ENCODE peak calls at places on chromosomes 3 and 15, in four cellular contexts. F, J, N and X are unnamed samples.

GRCh38 chr15:66744610-66745279 is 42.7 kb downstream of the SMAD6 start:
- DNase-seq in N (no peak), J (no peak), F (no peak), X (no peak)

GRCh38 chr3:72891053-72891855 is 3.4 kb downstream of the GXYLT2 start:
- DNase-seq in J (peak), F (no peak), N (peak), X (no peak)

GRCh38 chr3:195394700-195395099 is 48.1 kb downstream of the ACAP2 start:
- DNase-seq in J (peak), N (no peak), F (no peak), X (no peak)

GRCh38 chr3:16401273-16401672 is 112.2 kb downstream of the RFTN1 start:
- DNase-seq in F (no peak), N (no peak), J (no peak), X (no peak)

GRCh38 chr3:65508743-65509422 is 529.8 kb downstream of the MAGI1 start:
- DNase-seq in F (no peak), J (no peak), N (no peak), X (no peak)

GRCh38 chr15:73686781-73687256 is 2.6 kb downstream of the CD276 start:
- DNase-seq in J (peak), F (no peak), N (no peak), X (no peak)

GRCh38 chr15:63050737-63051700 is 8.5 kb downstream of the TPM1 start:
- DNase-seq in J (peak), F (no peak), N (no peak), X (peak)

GRCh38 chr3:30253832-30254231 is 352.6 kb upstream of the TGFBR2 start:
- DNase-seq in F (no peak), N (no peak), J (no peak), X (no peak)

GRCh38 chr3:168870892-168871291 is 775.2 kb upstream of the GOLIM4 start:
- DNase-seq in N (no peak), J (no peak), F (no peak), X (no peak)

GRCh38 chr3:195537995-195538394 is 5.1 kb downstream of the PPP1R2 start:
- DNase-seq in N (no peak), J (no peak), F (no peak), X (no peak)

GRCh38 chr15:31347067-31347975 is 20.7 kb downstream of the KLF13 start:
- DNase-seq in J (no peak), N (no peak), F (no peak), X (no peak)

GRCh38 chr3:183394150-183394549 is 34.3 kb downstream of the MCF2L2 start:
- DNase-seq in F (no peak), N (no peak), J (no peak), X (no peak)

GRCh38 chr15:69820819-69821218 is 276.9 kb downstream of the TLE3 start:
- DNase-seq in N (no peak), F (no peak), J (peak), X (no peak)

GRCh38 chr3:1394188-1394587 is 301.4 kb downstream of the CNTN6 start:
- DNase-seq in N (no peak), F (no peak), J (no peak), X (no peak)

GRCh38 chr3:55468251-55468650 is 18.9 kb downstream of the WNT5A start:
- DNase-seq in N (no peak), F (no peak), J (peak), X (no peak)

GRCh38 chr3:139302084-139302800 is 41.6 kb upstream of the MRPS22 start:
- DNase-seq in J (peak), N (peak), F (no peak), X (no peak)

GRCh38 chr3:5136619-5137429 is 14.7 kb downstream of the ARL8B start:
- DNase-seq in N (no peak), F (no peak), J (peak), X (no peak)

GRCh38 chr15:33330931-33331330 is 20.2 kb downstream of the RYR3 start:
- DNase-seq in F (no peak), J (no peak), N (no peak), X (no peak)

GRCh38 chr3:9678493-9678892 is 25.1 kb upstream of the CPNE9 start:
- DNase-seq in N (no peak), F (no peak), J (no peak), X (no peak)

GRCh38 chr15:63291507-63291906 is 14.1 kb downstream of the APH1B start:
- DNase-seq in N (no peak), J (peak), F (no peak), X (no peak)

GRCh38 chr3:10017636-10018292 is 8.5 kb upstream of the FANCD2 start:
- DNase-seq in N (no peak), F (no peak), J (peak), X (no peak)

GRCh38 chr3:12138044-12138443 is 20.7 kb downstream of the TIMP4 start:
- DNase-seq in N (no peak), F (peak), J (peak), X (peak)

GRCh38 chr15:40932146-40932545 is 3.0 kb downstream of the DLL4 start:
- DNase-seq in F (no peak), N (no peak), J (no peak), X (no peak)

GRCh38 chr3:149188494-149188893 is 33.1 kb downstream of the CP start:
- DNase-seq in F (no peak), N (no peak), J (no peak), X (no peak)

GRCh38 chr3:55203006-55203405 is 275.1 kb upstream of the LRTM1 start:
- DNase-seq in N (no peak), J (peak), F (no peak), X (no peak)

GRCh38 chr3:191329654-191330308 is 545 bp downstream of the UTS2B start:
- DNase-seq in J (peak), N (peak), F (peak), X (no peak)

GRCh38 chr15:89406756-89407650 is 72.4 kb upstream of the POLG start:
- DNase-seq in F (no peak), N (no peak), J (no peak), X (no peak)

GRCh38 chr3:169759256-169759655 is 5.6 kb downstream of the TERC start:
- DNase-seq in N (no peak), F (no peak), J (peak), X (no peak)

GRCh38 chr15:65180167-65180566 is 5.0 kb downstream of the CLPX start:
- DNase-seq in F (no peak), J (no peak), N (no peak), X (no peak)
- TF ChIP-seq CTCF in F (no peak), J (no peak), N (no peak), X (no peak)

DNA sequence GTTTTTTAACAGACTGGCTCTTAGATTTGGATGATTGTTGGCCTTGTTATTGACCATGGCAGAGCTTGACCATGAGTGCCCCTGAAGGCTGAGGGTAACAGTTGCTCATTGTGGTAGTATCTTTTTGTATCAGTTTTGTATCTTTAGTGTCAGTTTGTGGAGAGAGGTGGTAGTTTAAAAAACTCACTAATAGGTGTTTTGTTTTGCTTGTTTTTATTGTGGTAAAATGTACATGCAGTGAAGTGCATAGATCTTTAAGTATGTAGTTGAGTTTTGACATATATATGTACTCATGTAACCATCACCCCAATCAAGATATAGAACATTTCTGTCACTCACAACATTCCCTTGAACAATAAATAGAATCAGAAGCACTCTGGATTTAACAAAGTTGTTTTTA is 9.8 kb downstream of the GMPS start:
- DNase-seq in N (no peak), J (no peak), F (no peak), X (no peak)
- H3K4me3 ChIP-seq in N (no peak), J (no peak), F (no peak), X (no peak)

DNA sequence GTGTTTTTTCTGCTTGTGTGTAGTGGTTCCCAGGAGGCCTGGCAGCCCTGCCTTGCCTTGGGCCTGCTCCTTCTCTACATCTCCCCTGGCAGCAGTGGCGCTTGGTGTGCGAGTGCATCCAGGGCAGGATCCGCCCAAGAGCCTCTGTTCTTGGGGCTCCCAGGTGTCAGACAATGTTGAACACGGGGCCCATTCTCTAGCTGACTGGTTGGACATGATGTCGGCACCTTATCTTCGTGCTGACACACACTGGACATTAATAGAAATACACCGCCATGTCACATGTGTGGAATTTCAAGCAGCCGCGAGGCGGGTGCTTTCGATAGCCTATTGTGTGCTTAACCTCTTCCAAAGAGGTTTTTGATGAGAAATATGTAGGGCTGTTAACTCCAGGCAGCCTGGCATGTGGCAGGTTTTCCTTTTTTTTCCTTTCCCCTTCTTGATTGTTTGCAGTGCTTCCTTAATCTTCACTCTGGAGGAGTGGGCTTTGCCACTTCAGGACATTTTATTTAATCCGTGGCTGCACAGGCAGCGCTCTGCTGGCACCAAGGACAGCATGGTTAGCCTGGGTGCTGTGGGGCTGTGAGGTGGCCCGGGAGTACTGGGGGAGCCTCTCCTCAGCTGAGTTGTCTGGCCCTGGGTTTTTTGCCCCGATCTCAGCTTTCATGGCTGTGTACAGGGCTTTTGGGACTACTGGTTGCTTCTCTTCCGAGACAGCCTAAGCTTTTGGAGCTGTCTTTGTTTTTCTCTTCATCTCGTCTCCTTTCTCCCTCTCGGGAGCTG is 42.5 kb downstream of the CHCHD6 start:
- DNase-seq in J (peak), F (peak), N (no peak), X (no peak)
- TF ChIP-seq CTCF in J (peak), F (no peak), N (no peak), X (no peak)

GRCh38 chr3:50229490-50229889 is 6.5 kb upstream of the GNAI2 start:
- DNase-seq in J (no peak), F (no peak), N (no peak), X (no peak)

GRCh38 chr3:50233176-50233575 is 2.8 kb upstream of the GNAI2 start:
- DNase-seq in N (no peak), J (no peak), F (no peak), X (no peak)

GRCh38 chr3:50230106-50230832 is 5.7 kb upstream of the GNAI2 start:
- DNase-seq in J (no peak), F (no peak), N (no peak), X (no peak)

GRCh38 chr3:50231581-50231980 is 4.4 kb upstream of the GNAI2 start:
- DNase-seq in F (no peak), N (no peak), J (no peak), X (no peak)

DNA sequence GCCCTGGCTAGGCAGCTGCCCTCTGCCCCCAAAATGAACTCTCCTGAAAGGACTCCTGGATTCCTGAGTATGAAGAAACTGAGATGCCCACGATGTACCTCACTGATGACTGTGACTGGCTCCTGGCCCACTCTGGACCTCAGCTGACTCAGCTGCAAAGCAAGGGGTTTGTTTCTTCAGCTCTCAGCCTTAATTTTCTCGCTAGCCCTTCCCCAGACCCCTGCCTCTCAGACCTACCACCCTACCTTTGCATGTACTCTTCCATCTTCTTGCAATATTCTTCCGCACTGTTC is 5.2 kb upstream of the GNAI2 start:
- DNase-seq in J (no peak), F (no peak), N (no peak), X (no peak)
- H3K4me3 ChIP-seq in J (no peak), F (no peak), N (no peak), X (no peak)

DNA sequence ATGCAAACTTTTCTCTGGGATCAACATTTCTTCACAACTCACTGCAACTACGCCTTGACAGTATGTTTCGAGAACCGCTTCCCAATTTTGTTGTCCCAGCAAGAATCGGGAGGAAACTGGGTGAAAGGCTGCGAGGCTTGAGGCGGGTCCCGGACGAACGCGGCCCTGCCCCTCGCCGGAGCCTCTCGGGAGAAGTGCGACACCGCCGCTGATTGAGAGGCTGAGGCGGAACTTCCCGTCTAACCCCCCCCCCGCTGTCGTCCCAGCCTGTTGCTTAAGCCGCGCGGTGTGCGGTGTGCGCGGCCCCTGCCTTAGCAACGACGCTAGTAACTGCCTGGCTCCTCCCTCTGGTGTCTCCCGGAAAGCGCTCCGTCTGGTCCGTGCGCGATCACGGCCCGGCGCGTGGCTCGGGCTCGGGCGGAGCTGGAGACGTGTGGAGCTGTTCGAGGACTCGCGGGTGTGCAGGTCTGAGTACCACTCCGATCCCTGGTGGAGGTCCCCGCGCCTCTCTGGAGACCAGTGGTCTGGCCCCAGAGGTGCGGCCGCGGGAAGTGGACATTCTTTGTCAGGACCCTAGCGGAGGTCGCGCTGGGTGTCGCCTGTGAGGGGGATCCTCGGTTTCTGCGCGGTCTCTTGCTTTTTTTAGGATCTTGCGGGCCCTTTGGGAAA is at the start of the genes DTWD1 and FAM227B:
- DNase-seq in N (peak), F (peak), J (peak), X (peak)
- TF ChIP-seq CTCF in N (peak), F (no peak), J (no peak), X (no peak)

GRCh38 chr3:164912916-164913315 is 165.4 kb downstream of the SI start:
- DNase-seq in J (no peak), N (no peak), F (no peak), X (no peak)
- H3K4me3 ChIP-seq in J (no peak), N (no peak), F (no peak), X (no peak)

GRCh38 chr15:74841761-74842385 is 1.1 kb downstream of the ULK3 start:
- DNase-seq in J (no peak), N (no peak), F (no peak), X (no peak)

GRCh38 chr15:74838117-74838516 is 4.8 kb downstream of the ULK3 start:
- DNase-seq in F (no peak), N (no peak), J (no peak), X (no peak)

GRCh38 chr15:74838746-74839525 is 4.0 kb downstream of the ULK3 start:
- DNase-seq in F (no peak), J (no peak), N (no peak), X (no peak)

GRCh38 chr15:74840851-74841760 is 1.9 kb downstream of the ULK3 start:
- DNase-seq in N (no peak), F (no peak), J (no peak), X (no peak)

GRCh38 chr15:74839526-74840395 is 3.2 kb downstream of the ULK3 start:
- DNase-seq in J (no peak), N (no peak), F (no peak), X (no peak)
- TF ChIP-seq CTCF in J (no peak), N (no peak), F (no peak), X (no peak)